ENCODE peak calls at places on chromosomes 16 and 17, in ten cellular contexts. C, B, I, U, R, N, K, S, Z and J are unnamed samples.

GRCh38 chr16:78133919-78134318 is 34.5 kb downstream of the WWOX start:
- DNase-seq in C (no peak), B (no peak), I (no peak), U (no peak), R (no peak), N (no peak), K (no peak), S (no peak), Z (no peak), J (no peak)

GRCh38 chr17:46121165-46121764 is 72.0 kb downstream of the KANSL1 start:
- DNase-seq in C (no peak), B (no peak), I (no peak), U (no peak), R (no peak), N (no peak), K (no peak), S (no peak), Z (no peak), J (no peak)

GRCh38 chr16:87321336-87322107 is 4.3 kb upstream of the C16orf95 start:
- DNase-seq in C (no peak), B (no peak), I (no peak), U (no peak), R (no peak), N (no peak), K (no peak), S (no peak), Z (no peak), J (no peak)

GRCh38 chr16:3541527-3542152 is 35.6 kb downstream of the NLRC3 start:
- DNase-seq in C (no peak), B (no peak), I (no peak), U (no peak), R (no peak), N (peak; percentile 24), K (no peak), S (no peak), Z (no peak), J (no peak)

GRCh38 chr17:27295945-27296344 is 2.0 kb downstream of the WSB1 start:
- DNase-seq in C (no peak), B (no peak), I (no peak), U (no peak), R (no peak), N (no peak), K (no peak), S (no peak), Z (no peak), J (no peak)

GRCh38 chr17:70089513-70090148 is 14.6 kb downstream of the KCNJ16 start:
- DNase-seq in C (peak; percentile 39), B (no peak), I (no peak), U (no peak), R (no peak), N (no peak), K (no peak), S (no peak), Z (no peak), J (no peak)

GRCh38 chr16:50152386-50152806 is 710 bp upstream of the TENT4B start:
- DNase-seq in C (peak; percentile 49), B (peak; percentile 42), I (peak; percentile 49), U (no peak), R (peak; percentile 32), N (no peak), K (peak; percentile 67), S (no peak), Z (peak; percentile 62), J (peak; percentile 62)

GRCh38 chr17:47862621-47863440 is 11.9 kb upstream of the SP6 start:
- DNase-seq in C (no peak), B (no peak), I (no peak), U (peak; percentile 91), R (no peak), N (no peak), K (no peak), S (no peak), Z (no peak), J (no peak)

GRCh38 chr17:42428141-42428944 is 5.3 kb upstream of the CAVIN1 start:
- DNase-seq in C (peak; percentile 89), B (no peak), I (peak; percentile 66), U (peak; percentile 98), R (peak; percentile 73), N (peak; percentile 94), K (peak; percentile 85), S (peak; percentile 59), Z (no peak), J (peak; percentile 82)

DNA sequence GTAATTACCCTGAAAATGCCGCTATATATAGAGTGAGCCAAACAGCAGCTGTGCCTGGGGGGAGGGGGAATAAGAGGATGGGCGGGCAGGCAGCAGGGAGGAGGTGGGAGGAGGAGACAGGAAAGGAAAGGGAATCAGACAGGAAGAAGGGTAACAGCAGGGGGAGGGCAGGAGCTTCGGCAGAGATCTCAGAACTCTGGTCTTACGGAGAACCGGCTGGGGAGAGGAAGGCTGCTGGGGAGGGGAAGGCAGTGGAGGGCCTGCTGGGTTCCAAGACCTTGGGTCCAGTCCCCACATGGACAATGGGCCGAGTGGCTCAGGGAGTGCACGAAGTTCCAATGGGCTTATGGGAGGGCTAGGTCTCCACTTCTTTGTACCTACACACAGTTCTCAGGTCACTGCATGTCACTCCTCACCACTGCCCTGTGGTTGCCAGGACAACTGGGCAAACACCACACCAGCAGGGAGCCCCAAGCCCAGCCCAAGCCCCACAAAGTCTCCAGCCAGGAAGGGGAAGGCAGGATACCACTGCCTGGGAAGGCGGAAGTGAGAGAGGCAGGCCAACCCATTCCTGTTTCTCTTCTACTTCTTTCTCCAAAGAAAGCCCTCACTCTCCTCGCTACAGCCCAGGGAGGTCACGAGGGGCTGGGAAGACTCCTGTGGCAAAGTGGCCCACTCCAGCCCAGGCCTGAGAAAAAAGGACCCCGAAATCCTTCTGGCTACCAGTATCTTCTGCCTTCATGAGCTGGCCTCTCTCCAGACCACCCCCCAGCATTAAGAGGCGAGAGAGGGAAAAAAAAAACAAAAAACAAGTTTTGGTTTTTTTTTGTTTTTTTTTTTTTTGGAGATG is 25.3 kb downstream of the G6PC3 start:
- DNase-seq in C (peak; percentile 92), B (no peak), I (no peak), U (peak; percentile 88), R (peak; percentile 47), N (peak; percentile 96), K (peak; percentile 99), S (peak; percentile 85), Z (no peak), J (peak; percentile 78)
- TF ChIP-seq CTCF in C (no peak), B (no peak), I (no peak), U (no peak), R (no peak), N (peak; percentile 39), K (no peak), S (no peak), Z (no peak), J (no peak)

GRCh38 chr16:56888806-56889205 is 23.8 kb downstream of the SLC12A3 start:
- DNase-seq in C (no peak), B (no peak), I (no peak), U (no peak), R (no peak), N (no peak), K (no peak), S (no peak), Z (no peak), J (no peak)
- TF ChIP-seq CTCF in C (no peak), B (no peak), I (no peak), U (no peak), R (no peak), N (no peak), K (no peak), S (no peak), Z (no peak), J (no peak)

GRCh38 chr16:8355714-8356113 is 234.6 kb downstream of the TMEM114 start:
- DNase-seq in C (peak; percentile 32), B (no peak), I (no peak), U (no peak), R (no peak), N (peak; percentile 51), K (peak; percentile 49), S (no peak), Z (no peak), J (no peak)
- TF ChIP-seq CTCF in C (peak; percentile 47), B (no peak), I (no peak), U (peak; percentile 6), R (no peak), N (peak; percentile 52), K (peak; percentile 79), S (no peak), Z (no peak), J (no peak)

GRCh38 chr16:52929478-52929877 is 123.2 kb downstream of the CHD9NB start:
- DNase-seq in C (no peak), B (no peak), I (no peak), U (no peak), R (no peak), N (no peak), K (no peak), S (no peak), Z (no peak), J (no peak)
- TF ChIP-seq CTCF in C (no peak), B (no peak), I (no peak), U (no peak), R (no peak), N (no peak), K (no peak), S (no peak), Z (no peak), J (no peak)